ENCODE peak calls at places on chromosomes 11 and 22, in five cellular contexts. O is colonic mucosa, Z is IMR-90, U is SK-N-SH, Y is ovary. V is an unnamed sample.

GRCh38 chr22:42977574-42977973 is 37.4 kb downstream of the PACSIN2 start:
- DNase-seq in Y (no peak), U (no peak), Z (no peak), O (no peak), V (no peak)

GRCh38 chr11:76653674-76654309 is 16.8 kb downstream of the LRRC32 start:
- DNase-seq in U (no peak), Z (peak), O (peak), Y (peak), V (peak)

GRCh38 chr11:65651589-65652510 is 10.9 kb downstream of the RELA start:
- DNase-seq in Y (peak), O (peak), Z (peak), U (no peak), V (peak)

GRCh38 chr11:64790205-64791095 is 12.1 kb upstream of the SF1 start:
- DNase-seq in Z (no peak), Y (no peak), U (no peak), O (no peak), V (no peak)

GRCh38 chr11:107397357-107397756 is 60.3 kb downstream of the CWF19L2 start:
- DNase-seq in Y (no peak), Z (no peak), U (no peak), O (no peak), V (no peak)

GRCh38 chr11:96149743-96150555 is 193.0 kb downstream of the MAML2 start:
- DNase-seq in Y (no peak), Z (peak), U (no peak), O (no peak), V (peak)

GRCh38 chr11:100080401-100080800 is 606.7 kb upstream of the ARHGAP42 start:
- DNase-seq in O (no peak), U (no peak), Y (no peak), Z (no peak), V (no peak)

GRCh38 chr22:19942071-19942885 is 660 bp upstream of the TXNRD2 start:
- DNase-seq in O (no peak), U (peak), Z (peak), Y (no peak), V (peak)

GRCh38 chr11:44791546-44791945 is 64.8 kb downstream of the TSPAN18 start:
- DNase-seq in Y (no peak), U (no peak), Z (no peak), O (no peak), V (no peak)

GRCh38 chr11:35526370-35526792 is 965 bp upstream of the PAMR1 start:
- DNase-seq in Y (no peak), Z (peak), U (no peak), O (no peak), V (peak)

GRCh38 chr11:58334708-58335107 is 24.2 kb downstream of the OR5B17 start:
- DNase-seq in U (no peak), Y (no peak), Z (peak), O (no peak), V (peak)

GRCh38 chr11:116869610-116870009 is 32.2 kb upstream of the APOA1 start:
- DNase-seq in U (no peak), Z (no peak), O (no peak), Y (no peak), V (no peak)

GRCh38 chr11:9219115-9219514 is 46.0 kb downstream of the DENND5A start:
- DNase-seq in Y (no peak), O (no peak), U (no peak), Z (peak), V (peak)

GRCh38 chr11:106644824-106645223 is 373.5 kb downstream of the GUCY1A2 start:
- DNase-seq in U (no peak), Z (peak), O (no peak), Y (no peak), V (peak)

GRCh38 chr11:105937738-105938137 is 84.3 kb downstream of the MSANTD4 start:
- DNase-seq in O (no peak), Z (peak), Y (no peak), U (no peak), V (peak)

GRCh38 chr22:30404307-30404706 is 7.5 kb downstream of the SEC14L2 start:
- DNase-seq in U (no peak), O (no peak), Z (no peak), Y (no peak), V (no peak)

GRCh38 chr22:37784829-37785495 is 22.8 kb upstream of the GCAT start:
- DNase-seq in Y (no peak), U (peak), Z (no peak), O (peak), V (no peak)

GRCh38 chr22:20569059-20570058 is 61.9 kb downstream of the MED15 start:
- DNase-seq in O (no peak), Y (peak), Z (peak), U (no peak), V (peak)

GRCh38 chr11:64295760-64296159 is 4.4 kb upstream of the CATSPERZ start:
- DNase-seq in U (no peak), O (no peak), Z (no peak), Y (no peak), V (no peak)

GRCh38 chr11:844693-845644 is 2.3 kb downstream of the TSPAN4 start:
- DNase-seq in Y (peak), O (peak), Z (peak), U (peak), V (peak)

GRCh38 chr11:88164806-88165205 is 10.4 kb downstream of the RAB38 start:
- DNase-seq in Z (no peak), U (no peak), Y (no peak), O (no peak), V (no peak)

GRCh38 chr11:22304337-22304961 is 33.7 kb upstream of the SLC17A6 start:
- DNase-seq in Y (no peak), Z (peak), U (peak), O (no peak), V (peak)

GRCh38 chr22:37020192-37020479 is 594 bp downstream of the MPST start:
- DNase-seq in Z (peak), O (peak), Y (no peak), U (peak), V (peak)

GRCh38 chr11:50098186-50098725 is 65.6 kb downstream of the OR4C45 start:
- DNase-seq in O (no peak), Z (no peak), U (no peak), Y (no peak), V (peak)

GRCh38 chr22:35299217-35299716 is 427 bp upstream of the TOM1 start:
- DNase-seq in Y (no peak), Z (no peak), U (peak), O (no peak), V (peak)

GRCh38 chr11:65538232-65538914 is 13.5 kb downstream of the SCYL1 start:
- DNase-seq in U (no peak), Z (no peak), Y (peak), O (no peak), V (no peak)

GRCh38 chr22:37187891-37188761 is at the start of gene C1QTNF6:
- DNase-seq in Y (peak), O (peak), Z (peak), U (peak), V (peak)

GRCh38 chr11:90908074-90908473 is 685.2 kb upstream of the CHORDC1 start:
- DNase-seq in U (no peak), O (no peak), Y (no peak), Z (no peak), V (no peak)
- TF ChIP-seq CTCF in U (peak), O (no peak), Y (no peak), Z (no peak), V (no peak)

DNA sequence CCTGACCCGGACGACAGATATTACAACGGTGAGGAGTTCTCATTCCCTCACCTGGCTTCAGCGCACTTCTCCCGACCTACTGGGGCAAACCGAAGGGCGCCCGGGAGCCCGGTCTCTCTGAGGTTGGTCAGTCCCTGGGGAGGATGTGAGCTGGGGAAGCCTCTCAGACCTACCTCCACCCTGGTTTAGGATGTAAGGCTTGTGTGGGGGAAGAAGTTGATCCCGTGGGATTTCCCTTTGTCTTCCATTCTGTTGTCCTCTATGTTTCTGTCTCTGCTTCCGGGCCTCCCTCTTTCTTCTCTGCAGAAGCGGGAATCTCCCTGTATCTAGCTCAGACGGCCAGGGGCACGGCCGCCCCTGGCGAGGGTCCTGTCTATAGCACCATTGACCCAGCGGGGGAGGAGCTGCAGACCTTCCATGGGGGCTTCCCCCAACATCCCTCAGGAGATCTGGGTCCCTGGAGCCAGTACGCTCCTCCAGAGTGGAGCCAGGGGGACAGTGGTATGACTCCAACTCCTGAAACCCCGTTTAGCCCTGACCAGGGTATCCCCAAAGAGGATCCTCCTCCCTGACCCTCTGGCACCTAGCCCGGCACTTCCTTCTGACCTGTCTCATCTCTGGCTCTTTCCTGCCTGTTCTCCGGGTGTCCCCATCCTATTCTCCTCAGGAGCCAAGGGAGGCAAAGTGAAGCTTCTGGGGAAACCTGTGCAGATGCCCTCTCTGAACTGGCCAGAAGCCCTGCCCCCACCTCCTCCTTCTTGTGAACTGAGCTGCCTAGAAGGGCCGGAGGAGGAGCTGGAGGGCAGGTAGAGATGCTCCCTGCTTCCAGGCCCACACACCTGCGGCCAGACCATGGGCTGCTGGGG is 12.6 kb downstream of the ROBO3 start:
- DNase-seq in U (no peak), O (no peak), Z (no peak), Y (peak), V (no peak)
- H3K4me3 ChIP-seq in U (peak), O (no peak), Z (peak), Y (peak), V (peak)

DNA sequence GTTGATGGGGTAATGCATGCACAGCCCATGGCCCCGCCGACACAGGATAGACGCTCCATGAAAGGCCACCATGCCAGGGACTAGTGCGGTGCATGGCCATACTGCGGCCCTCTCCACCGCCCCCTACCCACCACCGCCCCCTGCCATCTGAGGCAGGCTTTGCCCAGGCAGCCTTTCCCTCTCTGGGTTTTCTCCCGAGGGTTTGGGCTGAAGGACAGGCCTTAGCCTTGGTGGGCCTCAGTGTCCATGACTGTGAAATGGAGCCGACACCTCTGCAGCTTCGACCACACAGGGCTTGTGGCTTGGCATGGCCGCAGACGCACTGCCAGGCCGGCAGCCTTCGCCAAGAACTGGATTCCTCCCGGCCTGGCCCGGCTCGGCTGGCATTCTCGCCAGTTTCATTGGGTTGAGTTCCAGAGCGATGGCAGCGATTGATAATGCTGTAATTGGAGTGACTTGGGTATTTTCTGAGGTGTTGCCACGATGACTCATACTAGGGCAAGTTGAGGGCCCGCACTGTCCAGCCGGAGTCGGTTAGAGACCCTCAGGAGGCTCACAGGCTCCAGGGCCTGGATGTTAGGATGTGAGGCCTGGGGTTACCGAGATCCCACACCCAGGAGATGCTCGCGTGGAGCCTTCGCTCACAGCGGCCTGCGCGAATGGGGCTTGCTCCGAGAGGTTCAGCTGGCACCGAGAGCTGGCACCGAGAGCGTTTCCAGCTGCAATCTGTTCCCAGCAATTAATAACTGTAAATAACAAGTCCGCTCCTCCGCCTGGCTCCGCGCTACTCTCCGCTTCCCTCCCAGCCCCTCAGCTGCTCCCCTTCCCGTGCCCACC is 111.2 kb downstream of the WNT7B start:
- DNase-seq in Z (no peak), O (no peak), Y (peak), U (no peak), V (no peak)
- TF ChIP-seq CTCF in Z (no peak), O (no peak), Y (no peak), U (no peak), V (no peak)

GRCh38 chr22:44668190-44668885 is 33.7 kb upstream of the PRR5 start:
- DNase-seq in Y (peak), U (peak), O (no peak), Z (no peak), V (no peak)

GRCh38 chr22:44667829-44668189 is 34.2 kb upstream of the PRR5 start:
- DNase-seq in U (no peak), Y (peak), O (no peak), Z (no peak), V (no peak)

GRCh38 chr22:44670220-44670983 is 31.6 kb upstream of the PRR5 start:
- DNase-seq in U (no peak), Z (no peak), Y (no peak), O (no peak), V (no peak)

GRCh38 chr22:44669725-44670027 is 32.3 kb upstream of the PRR5 start:
- DNase-seq in Z (peak), U (peak), O (no peak), Y (no peak), V (peak)

GRCh38 chr22:44668886-44669724 is 32.9 kb upstream of the PRR5 start:
- DNase-seq in Y (peak), O (no peak), U (peak), Z (no peak), V (no peak)
- H3K4me3 ChIP-seq in Y (peak), O (peak), U (peak), Z (peak), V (peak)

GRCh38 chr11:10413268-10413667 is 41.8 kb upstream of the AMPD3 start:
- DNase-seq in O (peak), Y (no peak), U (no peak), Z (peak), V (no peak)
- TF ChIP-seq CTCF in O (peak), Y (no peak), U (peak), Z (peak), V (peak)

GRCh38 chr11:12675951-12676711 is 1.9 kb downstream of the TEAD1 start:
- DNase-seq in U (peak), Z (peak), Y (peak), O (peak), V (peak)
- H3K4me3 ChIP-seq in U (peak), Z (peak), Y (peak), O (peak), V (peak)

DNA sequence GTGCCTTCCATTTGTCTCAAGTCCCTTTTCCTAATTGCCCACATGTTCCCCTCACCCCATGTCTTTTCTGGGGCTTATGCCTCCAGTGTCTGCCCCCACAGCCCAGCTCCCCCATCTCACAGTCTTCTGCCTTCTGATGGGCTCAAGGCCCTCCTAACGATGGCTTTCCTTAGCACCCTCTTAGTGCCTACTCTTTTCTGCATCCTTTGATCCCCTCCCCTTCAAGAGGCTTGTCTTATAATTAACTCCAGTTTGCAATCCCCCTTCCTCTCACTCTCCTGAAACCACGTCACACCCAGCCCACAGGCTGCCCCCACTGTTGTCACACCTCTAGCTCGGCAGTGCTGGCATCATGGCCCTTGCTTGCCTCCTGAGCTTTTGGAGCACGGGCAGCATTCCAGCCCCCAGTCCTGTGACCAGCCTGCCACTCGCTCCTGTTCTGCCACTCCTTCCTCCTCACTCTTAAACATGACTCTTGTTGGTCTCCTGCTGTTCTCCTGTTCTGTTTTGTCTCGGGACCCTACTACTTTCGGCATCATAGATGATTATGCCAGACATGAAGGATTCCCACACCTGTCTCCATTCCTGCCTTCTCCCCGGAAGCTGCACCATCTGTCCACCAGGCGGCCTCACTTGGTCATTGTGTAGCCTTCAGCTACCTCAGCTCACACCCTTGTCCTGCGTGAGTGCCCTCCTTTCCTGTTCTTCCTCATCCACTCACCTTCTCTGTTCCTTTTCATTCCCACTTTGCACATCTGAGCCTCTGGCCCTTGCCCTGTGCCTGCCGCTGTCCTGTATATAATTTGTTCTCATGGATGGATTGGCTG is 26.1 kb downstream of the UBE2L3 start:
- DNase-seq in O (peak), Z (no peak), U (peak), Y (no peak), V (no peak)
- TF ChIP-seq CTCF in O (peak), Z (peak), U (peak), Y (no peak), V (peak)

GRCh38 chr11:69199583-69200295 is 44.0 kb downstream of the SMIM38 start:
- DNase-seq in Y (no peak), U (no peak), Z (no peak), O (no peak), V (no peak)

GRCh38 chr11:69198891-69199582 is 43.3 kb downstream of the SMIM38 start:
- DNase-seq in Z (no peak), O (no peak), U (no peak), Y (no peak), V (no peak)

GRCh38 chr11:69201764-69202370 is 46.1 kb downstream of the SMIM38 start:
- DNase-seq in U (no peak), Z (no peak), Y (no peak), O (no peak), V (no peak)

GRCh38 chr11:69201048-69201365 is 45.3 kb downstream of the SMIM38 start:
- DNase-seq in O (no peak), Z (no peak), Y (no peak), U (no peak), V (no peak)

DNA sequence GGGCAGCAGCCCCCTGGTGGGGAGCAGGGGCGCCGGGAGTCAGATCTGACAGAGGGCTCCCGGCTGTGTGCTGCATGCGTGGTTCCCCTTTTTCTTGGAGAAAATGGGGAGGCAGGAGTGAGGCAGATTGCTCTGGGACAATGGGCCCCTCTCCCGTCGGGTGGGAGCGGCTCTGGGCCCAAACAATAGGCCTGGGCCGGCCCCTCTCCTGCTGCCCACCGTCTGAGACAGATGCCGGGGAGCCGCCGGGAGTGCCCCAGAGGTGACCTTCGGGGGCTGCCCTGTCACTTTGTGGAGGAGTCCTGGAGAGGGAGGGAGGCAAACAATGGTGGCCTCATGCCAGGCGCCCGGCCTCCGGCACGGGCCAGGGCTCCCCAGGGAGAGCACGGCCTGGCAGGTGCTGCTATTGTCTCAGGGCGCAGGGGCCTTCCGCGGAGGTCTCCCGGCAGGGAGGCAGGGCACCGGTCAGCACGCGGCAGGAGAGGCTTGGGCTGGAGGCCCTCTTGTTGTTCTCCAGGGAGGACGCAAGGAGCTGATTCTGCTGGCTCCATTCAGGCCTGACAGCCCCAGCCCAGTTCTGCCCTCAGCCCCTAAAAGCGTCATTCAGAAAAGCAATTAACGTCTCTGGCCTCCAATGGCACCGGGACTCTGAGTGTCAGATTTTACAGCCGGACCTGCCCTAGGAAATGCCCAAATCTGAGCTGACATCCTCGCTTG is 44.8 kb downstream of the SMIM38 start:
- DNase-seq in O (no peak), Z (no peak), Y (no peak), U (no peak), V (no peak)
- H3K4me3 ChIP-seq in O (no peak), Z (no peak), Y (no peak), U (no peak), V (no peak)